ENCODE peak calls at places on chromosomes 13 and 19, in four cellular contexts. Z, R, F and W are unnamed samples.

GRCh38 chr13:109121826-109122225 is 492.4 kb downstream of the MYO16 start:
- DNase-seq in R (no peak), Z (no peak), F (no peak), W (no peak)

GRCh38 chr13:93473441-93474270 is 247.0 kb downstream of the GPC6 start:
- DNase-seq in R (no peak), F (no peak), Z (no peak), W (no peak)

GRCh38 chr19:47729468-47729798 is 15.9 kb upstream of the NOP53 start:
- DNase-seq in F (peak; percentile 83), Z (no peak), R (peak; percentile 80), W (peak; percentile 33)

GRCh38 chr13:91245283-91245682 is 102.2 kb upstream of the MIR17HG start:
- DNase-seq in Z (no peak), F (no peak), R (no peak), W (no peak)

GRCh38 chr13:90591927-90592268 is 755.6 kb upstream of the MIR17HG start:
- DNase-seq in Z (no peak), F (no peak), R (no peak), W (no peak)

GRCh38 chr13:113298001-113298945 is 1.2 kb downstream of the LAMP1 start:
- DNase-seq in Z (no peak), R (no peak), F (no peak), W (no peak)

GRCh38 chr13:70339738-70340137 is 231.5 kb upstream of the KLHL1 start:
- DNase-seq in F (no peak), Z (peak; percentile 34), R (peak; percentile 47), W (peak; percentile 64)

GRCh38 chr19:14715841-14716240 is 26.0 kb downstream of the ZNF333 start:
- DNase-seq in R (no peak), Z (no peak), F (no peak), W (no peak)

GRCh38 chr19:4654437-4655361 is 15.4 kb downstream of the TNFAIP8L1 start:
- DNase-seq in F (no peak), Z (no peak), R (no peak), W (no peak)

GRCh38 chr19:4597278-4597974 is 37.9 kb upstream of the SEMA6B start:
- DNase-seq in R (no peak), F (no peak), Z (no peak), W (peak; percentile 31)

GRCh38 chr19:40716031-40716654 is 543 bp downstream of the COQ8B start:
- DNase-seq in F (no peak), Z (no peak), R (peak; percentile 47), W (no peak)

GRCh38 chr19:48770223-48770622 is 14.9 kb downstream of the FGF21 start:
- DNase-seq in Z (no peak), R (no peak), F (no peak), W (no peak)

GRCh38 chr19:35712529-35712909 is 5.3 kb upstream of the KMT2B start:
- DNase-seq in F (no peak), Z (no peak), R (no peak), W (no peak)

GRCh38 chr19:41843371-41843770 is 1.1 kb downstream of the LYPD4 start:
- DNase-seq in R (no peak), Z (no peak), F (no peak), W (no peak)

GRCh38 chr19:9936151-9937000 is at the start of gene OLFM2:
- DNase-seq in R (peak; percentile 34), Z (peak; percentile 55), F (no peak), W (peak; percentile 90)

GRCh38 chr13:100409132-100409531 is 179.5 kb downstream of the GGACT start:
- DNase-seq in Z (no peak), R (no peak), F (no peak), W (peak; percentile 8)

GRCh38 chr13:45015300-45015699 is 26.0 kb downstream of the GPALPP1 start:
- DNase-seq in F (no peak), R (no peak), Z (no peak), W (no peak)

GRCh38 chr13:102440259-102440936 is 38.5 kb upstream of the FGF14 start:
- DNase-seq in R (peak; percentile 71), F (peak; percentile 48), Z (no peak), W (no peak)

GRCh38 chr19:34644991-34645461 is 31.9 kb downstream of the SCGB2B2 start:
- DNase-seq in F (no peak), Z (no peak), R (no peak), W (no peak)

GRCh38 chr19:50327461-50328256 is 1.5 kb downstream of the KCNC3 start:
- DNase-seq in Z (no peak), R (no peak), F (no peak), W (no peak)
- H3K4me3 ChIP-seq in Z (no peak overlapping the region), R (no peak overlapping the region), F (no peak overlapping the region), W (no peak overlapping the region)

DNA sequence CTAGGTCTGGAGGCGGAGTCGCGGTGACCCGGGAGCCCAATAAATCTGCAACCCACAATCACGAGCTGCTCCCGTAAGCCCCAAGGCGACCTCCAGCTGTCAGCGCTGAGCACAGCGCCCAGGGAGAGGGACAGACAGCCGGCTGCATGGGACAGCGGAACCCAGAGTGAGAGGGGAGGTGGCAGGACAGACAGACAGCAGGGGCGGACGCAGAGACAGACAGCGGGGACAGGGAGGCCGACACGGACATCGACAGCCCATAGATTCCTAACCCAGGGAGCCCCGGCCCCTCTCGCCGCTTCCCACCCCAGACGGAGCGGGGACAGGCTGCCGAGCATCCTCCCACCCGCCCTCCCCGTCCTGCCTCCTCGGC is at the start of gene SLC5A5:
- DNase-seq in R (no peak), Z (no peak), F (no peak), W (peak; percentile 45)
- H3K4me3 ChIP-seq in R (no peak within 1 kb of the TSS), Z (no peak within 1 kb of the TSS), F (peak within 1 kb of the TSS; percentile 32), W (no peak within 1 kb of the TSS)

GRCh38 chr13:80359459-80360297 is 18.8 kb upstream of the SPRY2 start:
- DNase-seq in F (no peak), R (no peak), Z (peak; percentile 64), W (peak; percentile 95)
- H3K4me3 ChIP-seq in F (no peak overlapping the region), R (no peak overlapping the region), Z (no peak overlapping the region), W (peak overlapping the region; percentile 33)

GRCh38 chr13:98564204-98564603 is 12.7 kb downstream of the STK24 start:
- DNase-seq in R (no peak), Z (no peak), F (no peak), W (no peak)

GRCh38 chr13:98557934-98558630 is 18.8 kb downstream of the STK24 start:
- DNase-seq in F (no peak), Z (no peak), R (no peak), W (no peak)

GRCh38 chr13:98565726-98566577 is 11.0 kb downstream of the STK24 start:
- DNase-seq in Z (no peak), R (peak; percentile 34), F (no peak), W (no peak)

GRCh38 chr13:98567140-98567539 is 9.8 kb downstream of the STK24 start:
- DNase-seq in Z (no peak), F (no peak), R (no peak), W (no peak)

DNA sequence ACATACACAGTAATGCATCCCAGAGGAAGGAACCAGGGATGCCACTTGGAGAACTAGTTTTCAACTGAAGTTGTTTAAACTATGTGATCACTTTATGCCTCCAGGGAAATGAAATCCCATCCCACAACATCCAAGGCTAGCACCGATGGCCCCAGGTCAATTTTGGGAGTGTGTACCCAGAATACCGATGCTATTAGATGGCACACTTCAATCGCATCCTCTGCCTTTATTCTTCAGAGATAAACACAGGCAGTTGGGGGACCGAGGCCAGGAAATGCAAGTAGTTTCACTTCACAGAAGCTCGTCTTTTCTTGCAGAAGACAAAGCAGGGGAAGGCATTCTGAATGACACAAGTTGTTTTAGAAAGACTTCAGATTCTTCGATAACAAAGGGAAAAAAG is 13.8 kb downstream of the STK24 start:
- DNase-seq in Z (no peak), F (no peak), R (no peak), W (no peak)
- H3K4me3 ChIP-seq in Z (no peak overlapping the region), F (peak overlapping the region; percentile 18), R (no peak overlapping the region), W (no peak overlapping the region)

GRCh38 chr19:1874554-1875185 is 10.6 kb downstream of the ABHD17A start:
- DNase-seq in F (no peak), R (no peak), Z (no peak), W (no peak)

GRCh38 chr19:1871140-1871597 is 7.8 kb upstream of the KLF16 start:
- DNase-seq in Z (no peak), R (no peak), F (no peak), W (no peak)

GRCh38 chr19:1873524-1874473 is 10.4 kb upstream of the KLF16 start:
- DNase-seq in F (no peak), Z (no peak), R (peak; percentile 74), W (no peak)

GRCh38 chr19:1871630-1872029 is 8.3 kb upstream of the KLF16 start:
- DNase-seq in R (no peak), F (no peak), Z (no peak), W (no peak)

DNA sequence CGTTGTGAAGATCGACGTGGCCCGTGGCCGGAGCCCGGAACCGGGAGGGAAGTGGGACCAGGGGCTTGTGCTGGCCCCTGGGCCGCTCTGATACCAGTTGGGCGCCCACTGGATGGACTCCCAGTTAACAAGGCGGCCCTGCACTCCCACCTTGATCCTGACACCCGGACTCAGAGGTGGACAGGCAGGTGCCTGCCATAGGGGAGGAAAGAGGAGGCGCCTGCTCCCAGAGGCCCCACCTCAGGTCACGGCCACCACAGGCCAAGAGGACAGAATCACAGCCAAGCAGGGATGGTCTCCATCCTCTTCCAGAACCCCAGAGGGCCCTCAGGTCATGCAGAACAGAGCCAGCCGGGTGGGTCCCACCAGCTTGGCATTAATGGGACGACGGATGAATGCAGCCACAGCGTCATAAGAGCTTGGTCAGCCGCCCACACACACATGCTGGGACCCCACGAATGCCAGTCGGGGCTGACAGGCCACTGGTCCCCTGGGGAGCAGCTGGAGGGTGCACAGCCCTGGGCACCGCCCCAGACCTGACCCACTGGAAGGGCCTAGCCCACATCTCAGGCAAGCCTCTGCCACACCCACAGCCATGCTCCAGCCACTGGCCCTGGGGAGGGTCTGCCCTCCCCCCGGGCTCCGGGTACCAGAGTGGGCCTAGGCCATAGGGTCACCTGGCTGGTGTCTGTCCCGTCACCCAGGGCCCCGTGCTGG is 9.6 kb upstream of the KLF16 start:
- DNase-seq in F (no peak), Z (no peak), R (no peak), W (no peak)
- H3K4me3 ChIP-seq in F (peak overlapping the region; percentile 99), Z (no peak overlapping the region), R (no peak overlapping the region), W (no peak overlapping the region)

DNA sequence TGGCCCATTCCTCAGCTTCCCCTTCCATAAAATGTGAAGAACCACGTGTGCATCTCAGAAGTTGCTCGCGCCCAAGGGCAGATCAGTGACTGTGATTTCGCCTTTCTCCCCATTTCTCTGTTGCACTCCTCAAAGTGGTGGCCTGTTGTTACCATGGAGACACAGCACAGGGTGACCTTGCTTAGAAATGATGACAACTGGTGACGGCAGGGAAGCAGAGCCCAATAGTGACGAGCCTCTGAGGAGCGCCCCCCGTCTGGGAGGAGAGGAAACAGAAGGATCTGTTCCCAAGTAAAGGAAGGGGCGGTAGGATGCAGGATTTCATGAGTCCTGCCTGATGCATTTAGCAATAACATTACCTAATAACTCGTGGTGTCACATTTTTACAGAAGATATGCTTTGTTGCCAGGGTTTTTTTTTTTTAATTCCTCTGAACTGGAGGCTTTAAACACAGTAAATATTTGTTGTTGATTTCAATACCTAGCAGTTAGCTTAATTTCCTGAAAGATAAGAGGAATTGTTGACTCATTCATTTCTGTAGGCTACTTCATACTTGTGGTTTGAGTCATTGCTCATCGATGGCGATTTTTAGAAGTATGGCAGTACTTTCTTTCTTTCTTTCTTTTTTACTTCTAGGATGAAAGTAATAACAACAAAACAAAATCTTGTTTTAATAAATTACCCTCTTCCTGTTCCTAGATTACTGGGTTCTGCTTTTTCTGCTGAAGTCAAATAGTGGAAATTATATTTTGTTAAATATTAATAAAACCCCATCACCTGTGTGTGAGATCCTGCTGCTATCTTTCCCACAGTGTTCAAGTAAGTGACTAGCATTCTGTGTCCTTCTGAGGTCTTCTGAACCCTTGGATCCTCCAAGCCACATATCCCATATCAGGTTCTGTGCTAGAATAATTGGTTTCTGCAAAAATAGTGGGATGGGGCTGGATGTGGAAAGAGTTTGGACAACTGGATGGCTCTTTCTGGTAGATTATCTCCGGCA is 36.0 kb downstream of the MBNL2 start:
- DNase-seq in F (no peak), R (peak; percentile 81), Z (no peak), W (peak; percentile 50)
- H3K4me3 ChIP-seq in F (no peak overlapping the region), R (no peak overlapping the region), Z (no peak overlapping the region), W (no peak overlapping the region)